ENCODE peak calls at places on chromosomes 6 and 20, in seven cellular contexts. I is tibial nerve, C is upper lobe of left lung, W is sigmoid colon, M is K562, E is GM12878, U is H1. N is an unnamed sample.

GRCh38 chr6:158311193-158311592 is 1.1 kb upstream of the TULP4 start:
- DNase-seq in I (no peak), C (no peak), W (no peak), M (no peak), E (no peak), U (no peak), N (no peak)

GRCh38 chr6:38020593-38020992 is 201.1 kb downstream of the ZFAND3 start:
- DNase-seq in I (no peak), C (no peak), W (no peak), M (no peak), E (no peak), U (no peak), N (no peak)

GRCh38 chr6:44235269-44235668 is 11.6 kb upstream of the HSP90AB1 start:
- DNase-seq in I (no peak), C (no peak), W (no peak), M (no peak), E (no peak), U (no peak), N (no peak)

GRCh38 chr6:28789553-28790083 is 134.2 kb downstream of the TRIM27 start:
- DNase-seq in I (no peak), C (no peak), W (no peak), M (peak; percentile 64), E (no peak), U (peak; percentile 83), N (no peak)

GRCh38 chr6:145012039-145012662 is 723.2 kb downstream of the EPM2A start:
- DNase-seq in I (no peak), C (no peak), W (no peak), M (no peak), E (no peak), U (no peak), N (no peak)

GRCh38 chr6:15025416-15025815 is 220.5 kb upstream of the JARID2 start:
- DNase-seq in I (no peak), C (no peak), W (no peak), M (no peak), E (no peak), U (no peak), N (no peak)

GRCh38 chr6:122610690-122611455 is 668 bp downstream of the PKIB start:
- DNase-seq in I (no peak), C (peak; percentile 67), W (no peak), M (no peak), E (no peak), U (peak; percentile 72), N (no peak)

GRCh38 chr6:56618050-56618449 is 24.6 kb downstream of the DST start:
- DNase-seq in I (no peak), C (no peak), W (no peak), M (peak; percentile 19), E (no peak), U (peak; percentile 51), N (no peak)

GRCh38 chr6:14747881-14748520 is 497.9 kb upstream of the JARID2 start:
- DNase-seq in I (no peak), C (no peak), W (no peak), M (no peak), E (no peak), U (no peak), N (no peak)

GRCh38 chr6:89952361-89952680 is 58.1 kb downstream of the GJA10 start:
- DNase-seq in I (no peak), C (no peak), W (no peak), M (no peak), E (no peak), U (no peak), N (no peak)

GRCh38 chr6:35202066-35202546 is 11.7 kb upstream of the SCUBE3 start:
- DNase-seq in I (no peak), C (no peak), W (no peak), M (no peak), E (no peak), U (no peak), N (no peak)
- TF ChIP-seq CTCF in I (no peak), C (no peak), W (no peak), M (no peak), E (no peak), U (no peak), N (no peak)

GRCh38 chr20:25037288-25038102 is 20.4 kb downstream of the ACSS1 start:
- DNase-seq in I (no peak), C (no peak), W (no peak), M (no peak), E (no peak), U (no peak), N (peak; percentile 15)
- H3K4me1 ChIP-seq in I (peaks cover 92% of the 10 kb centered on the region), C (peaks cover 90% of the 10 kb centered on the region), W (no peaks in the 10 kb centered on the region), M (peaks cover 4% of the 10 kb centered on the region), E (peaks cover 30% of the 10 kb centered on the region), U (peaks cover 2% of the 10 kb centered on the region), N (peaks cover 38% of the 10 kb centered on the region)

DNA sequence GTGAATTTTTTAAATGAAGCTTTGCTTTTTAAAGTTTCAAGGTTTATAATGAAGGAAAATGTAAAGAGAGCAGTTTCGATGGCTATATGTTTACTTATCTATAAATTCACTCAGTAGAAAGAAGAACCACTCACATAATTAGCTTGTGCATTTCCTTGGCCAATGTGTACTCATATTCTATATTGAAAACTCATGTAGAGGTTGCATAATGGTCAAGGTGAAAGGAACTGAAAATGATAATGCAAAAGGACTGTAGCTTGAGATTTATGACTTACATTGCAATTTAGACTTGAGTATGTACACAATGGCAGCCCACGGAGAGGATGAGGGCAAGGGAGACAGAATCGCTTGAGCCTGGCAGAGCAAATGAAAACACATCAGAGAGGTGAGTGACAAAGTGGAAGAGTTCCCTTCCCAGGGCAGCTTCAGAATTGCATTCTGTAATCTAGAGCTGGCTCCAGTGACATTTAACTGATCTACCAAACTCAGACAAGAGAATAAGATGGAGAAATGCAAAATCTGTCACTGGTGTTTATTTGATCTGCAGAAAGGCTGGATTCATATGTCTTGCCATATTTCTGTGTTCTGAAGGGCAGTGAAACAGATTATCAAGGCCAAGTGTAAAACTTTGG is 191.8 kb downstream of the TMEM200A start:
- DNase-seq in I (no peak), C (no peak), W (no peak), M (no peak), E (peak; percentile 37), U (no peak), N (no peak)
- TF ChIP-seq EP300 in I (no peak), C (no peak), W (no peak), M (no peak), E (no peak), U (no peak), N (no peak)

DNA sequence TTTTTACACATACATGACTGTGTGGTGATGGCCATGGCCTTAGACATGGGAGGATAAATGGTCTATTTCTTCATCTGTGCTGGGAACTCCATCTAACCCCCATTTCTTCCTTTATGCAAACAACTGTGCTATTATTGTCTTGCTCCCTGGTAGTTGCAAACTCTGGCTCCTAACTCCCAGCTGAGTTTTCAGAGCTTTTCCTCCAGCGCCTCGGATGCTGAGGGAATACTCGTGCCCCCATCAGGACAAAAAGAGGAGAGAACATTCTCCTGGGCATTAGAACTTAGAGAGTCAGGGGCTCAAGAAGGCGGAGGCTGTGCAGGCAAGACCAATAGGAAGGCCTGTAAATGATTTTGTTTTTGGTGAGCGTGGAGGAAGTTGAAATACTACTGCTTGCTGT is 2.1 kb downstream of the DAAM2 start:
- DNase-seq in I (no peak), C (no peak), W (no peak), M (no peak), E (no peak), U (no peak), N (no peak)
- TF ChIP-seq CTCF in I (no peak), C (no peak), W (no peak), M (no peak), E (no peak), U (no peak), N (no peak)

GRCh38 chr20:46361811-46362210 is 44.6 kb downstream of the ELMO2 start:
- DNase-seq in I (no peak), C (no peak), W (no peak), M (no peak), E (no peak), U (no peak), N (no peak)

GRCh38 chr20:46357030-46357514 is 48.8 kb upstream of the CDH22 start:
- DNase-seq in I (no peak), C (peak; percentile 69), W (no peak), M (no peak), E (no peak), U (no peak), N (peak; percentile 58)

GRCh38 chr20:46361386-46361785 is 45.0 kb downstream of the ELMO2 start:
- DNase-seq in I (no peak), C (no peak), W (no peak), M (no peak), E (no peak), U (no peak), N (no peak)

GRCh38 chr20:46358336-46359058 is 47.9 kb downstream of the ELMO2 start:
- DNase-seq in I (no peak), C (no peak), W (no peak), M (no peak), E (no peak), U (no peak), N (no peak)

GRCh38 chr20:46359233-46359751 is 47.1 kb downstream of the ELMO2 start:
- DNase-seq in I (no peak), C (no peak), W (no peak), M (no peak), E (peak; percentile 63), U (no peak), N (no peak)
- H3K4me1 ChIP-seq in I (peaks cover 37% of the 10 kb centered on the region), C (peaks cover 68% of the 10 kb centered on the region), W (no peaks in the 10 kb centered on the region), M (peaks cover 36% of the 10 kb centered on the region), E (peaks cover 48% of the 10 kb centered on the region), U (peaks cover 4% of the 10 kb centered on the region), N (peaks cover 12% of the 10 kb centered on the region)

GRCh38 chr6:3920321-3920720 is 71.1 kb downstream of the FAM50B start:
- DNase-seq in I (no peak), C (no peak), W (no peak), M (no peak), E (no peak), U (no peak), N (no peak)

GRCh38 chr6:3918474-3918873 is 69.3 kb downstream of the FAM50B start:
- DNase-seq in I (no peak), C (no peak), W (no peak), M (no peak), E (no peak), U (no peak), N (no peak)

GRCh38 chr6:3921663-3922062 is 72.5 kb downstream of the FAM50B start:
- DNase-seq in I (no peak), C (no peak), W (no peak), M (no peak), E (no peak), U (no peak), N (no peak)

GRCh38 chr6:3919849-3920248 is 70.7 kb downstream of the FAM50B start:
- DNase-seq in I (no peak), C (no peak), W (no peak), M (no peak), E (no peak), U (no peak), N (no peak)

GRCh38 chr6:3919130-3919628 is 70.0 kb downstream of the FAM50B start:
- DNase-seq in I (no peak), C (no peak), W (no peak), M (no peak), E (no peak), U (no peak), N (no peak)
- TF ChIP-seq EP300 in I (no peak), C (peak; percentile 42), W (no peak), M (no peak), E (no peak), U (no peak), N (no peak)

DNA sequence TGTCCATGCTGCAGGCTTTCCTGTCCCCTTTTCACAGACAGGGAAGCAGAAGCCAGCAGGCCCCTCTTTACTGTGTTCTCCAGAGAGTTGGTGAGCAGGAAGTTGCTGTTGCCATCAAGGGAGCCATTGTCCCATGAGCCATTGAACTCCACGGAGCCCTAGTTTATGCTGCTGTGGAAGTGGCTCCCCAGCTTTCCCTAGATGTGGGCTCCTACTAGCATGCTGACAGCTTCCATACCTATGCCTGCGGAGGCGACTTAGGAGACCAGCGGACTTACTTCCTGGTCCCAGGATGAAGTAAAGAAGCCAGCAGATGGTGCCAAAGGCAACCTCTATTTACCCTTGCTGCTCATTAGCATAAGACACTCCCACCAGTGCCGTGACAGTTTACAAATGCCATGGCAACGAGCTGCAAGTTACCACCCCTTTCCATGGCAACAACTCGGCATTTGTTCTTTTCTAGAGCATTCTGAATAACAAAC is 30.8 kb upstream of the FKBP1A start:
- DNase-seq in I (no peak), C (no peak), W (no peak), M (peak; percentile 44), E (no peak), U (peak; percentile 65), N (no peak)
- TF ChIP-seq CTCF in I (no peak), C (no peak), W (no peak), M (peak; percentile 69), E (peak; percentile 12), U (peak; percentile 57), N (no peak)